ENCODE peak calls at places on chromosomes 13 and 19, in nine cellular contexts. D is ascending aorta, F is mesothelial cell of epicardium, P is dorsolateral prefrontal cortex, G is lung, O is ovary, Z is BJ, U is neural progenitor cell, J is fibroblast of lung. K is an unnamed sample.

GRCh38 chr19:8611890-8612806 is 1.6 kb upstream of the ADAMTS10 start:
- DNase-seq in D (peak; percentile 92), P (no peak), G (no peak), F (no peak), J (peak; percentile 39), O (peak; percentile 85), Z (peak; percentile 19), U (no peak), K (no peak)

GRCh38 chr19:38388310-38389100 is at the start of gene SPRED3:
- DNase-seq in P (peak; percentile 55), U (peak; percentile 91), G (no peak), F (peak; percentile 59), Z (no peak), O (peak; percentile 44), J (peak; percentile 70), D (no peak), K (no peak)

GRCh38 chr13:109730832-109731335 is 55.5 kb downstream of the IRS2 start:
- DNase-seq in O (no peak), F (no peak), U (no peak), J (no peak), P (no peak), Z (no peak), D (no peak), G (no peak), K (no peak)

GRCh38 chr19:47444388-47444821 is 25.1 kb upstream of the MEIS3 start:
- DNase-seq in F (peak; percentile 74), O (no peak), J (no peak), U (peak; percentile 80), D (no peak), G (no peak), Z (no peak), P (no peak), K (no peak)

GRCh38 chr13:36814465-36814864 is 4.6 kb upstream of the RFXAP start:
- DNase-seq in D (no peak), F (no peak), U (no peak), O (no peak), G (no peak), Z (no peak), J (no peak), P (no peak), K (no peak)

GRCh38 chr13:112774448-112774792 is 84.6 kb downstream of the ATP11A start:
- DNase-seq in P (no peak), G (no peak), Z (no peak), F (no peak), D (no peak), U (no peak), J (no peak), O (no peak), K (no peak)

GRCh38 chr13:50025446-50025845 is 10.2 kb downstream of the KCNRG start:
- DNase-seq in J (no peak), Z (no peak), O (no peak), P (no peak), D (no peak), U (no peak), G (no peak), F (no peak), K (no peak)

GRCh38 chr19:13033819-13034611 is 38.7 kb downstream of the NFIX start:
- DNase-seq in Z (no peak), G (peak; percentile 78), D (peak; percentile 87), U (peak; percentile 69), O (peak; percentile 83), F (no peak), P (peak; percentile 80), J (peak; percentile 59), K (no peak)

GRCh38 chr19:30345686-30346085 is 26.5 kb upstream of the ZNF536 start:
- DNase-seq in P (no peak), O (no peak), J (no peak), D (no peak), Z (no peak), F (no peak), G (no peak), U (no peak), K (no peak)

GRCh38 chr13:80083516-80084085 is 257.3 kb downstream of the SPRY2 start:
- DNase-seq in D (no peak), P (no peak), G (no peak), O (no peak), U (no peak), Z (no peak), F (no peak), J (no peak), K (no peak)

GRCh38 chr13:33525759-33526158 is 240.2 kb upstream of the STARD13 start:
- DNase-seq in F (no peak), U (no peak), D (no peak), O (no peak), Z (no peak), G (no peak), J (no peak), P (no peak), K (no peak)

GRCh38 chr19:34734601-34735103 is 609 bp downstream of the ZNF181 start:
- DNase-seq in P (no peak), O (no peak), G (no peak), U (peak; percentile 7), D (no peak), J (no peak), F (no peak), Z (no peak), K (no peak)

GRCh38 chr19:6402834-6403608 is 10.1 kb upstream of the GTF2F1 start:
- DNase-seq in D (no peak), G (no peak), P (peak; percentile 87), O (no peak), U (peak; percentile 23), J (peak; percentile 64), Z (peak; percentile 20), F (no peak), K (no peak)

DNA sequence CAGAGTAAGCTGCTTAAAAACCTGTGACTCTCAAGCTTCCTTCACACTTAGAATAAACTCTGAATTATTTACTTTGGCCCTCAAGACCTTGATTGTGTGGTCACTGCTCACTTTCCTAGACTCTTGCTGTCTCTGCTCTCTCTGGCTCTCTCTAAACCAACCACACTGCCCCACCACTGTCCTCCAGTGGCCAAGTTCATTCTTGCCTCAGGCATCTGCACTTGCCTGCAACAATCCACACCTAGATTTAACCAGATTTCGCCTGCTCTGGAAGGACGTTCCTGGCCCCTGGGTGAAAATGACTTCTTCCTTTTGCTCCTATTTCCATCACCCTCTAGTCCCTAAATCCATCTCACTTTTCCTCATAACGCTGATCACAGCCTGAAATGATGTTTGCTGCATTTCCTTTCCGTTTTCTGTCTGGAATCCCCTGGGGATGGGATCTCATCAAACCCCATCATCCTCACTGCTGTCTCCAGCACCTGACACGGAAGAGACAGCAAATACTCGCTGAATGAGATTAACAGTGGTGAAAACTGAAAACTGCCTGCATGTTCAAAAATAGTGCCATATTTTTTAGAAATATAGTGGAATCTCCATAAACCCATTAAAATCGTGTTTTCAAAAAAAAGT is 232.6 kb downstream of the UQCRFS1 start:
- DNase-seq in D (peak; percentile 33), J (no peak), G (no peak), F (no peak), O (no peak), Z (no peak), P (no peak), U (no peak), K (no peak)
- TF ChIP-seq CTCF in D (no peak), J (peak; percentile 23), G (no peak), F (no peak), O (no peak), Z (peak; percentile 89), P (no peak), U (peak; percentile 12), K (peak; percentile 39)

GRCh38 chr19:49432141-49433073 is 7.2 kb downstream of the GFY start:
- DNase-seq in U (peak; percentile 75), O (no peak), F (no peak), P (no peak), D (no peak), G (no peak), J (no peak), Z (no peak), K (no peak)
- TF ChIP-seq CTCF in U (no peak), O (no peak), F (no peak), P (no peak), D (no peak), G (no peak), J (no peak), Z (no peak), K (no peak)

GRCh38 chr19:40600086-40600917 is 867 bp upstream of the LTBP4 start:
- DNase-seq in P (no peak), J (no peak), Z (no peak), O (peak; percentile 63), F (no peak), U (peak; percentile 23), D (peak; percentile 79), G (no peak), K (no peak)
- TF ChIP-seq CTCF in P (peak; percentile 2), J (no peak), Z (no peak), O (no peak), F (no peak), U (no peak), D (no peak), G (no peak), K (no peak)

GRCh38 chr19:2186071-2186846 is 22.5 kb downstream of the DOT1L start:
- DNase-seq in U (peak; percentile 39), P (peak; percentile 53), O (peak; percentile 80), D (peak; percentile 95), J (peak; percentile 96), G (peak; percentile 79), Z (peak; percentile 98), F (peak; percentile 73), K (no peak)
- TF ChIP-seq CTCF in U (no peak), P (no peak), O (no peak), D (no peak), J (no peak), G (no peak), Z (no peak), F (no peak), K (no peak)

GRCh38 chr19:3595521-3596061 is 10.3 kb downstream of the GIPC3 start:
- DNase-seq in G (no peak), O (no peak), P (no peak), J (no peak), F (no peak), Z (no peak), U (no peak), D (no peak), K (no peak)

GRCh38 chr19:3601021-3601420 is 5.7 kb downstream of the TBXA2R start:
- DNase-seq in O (no peak), J (no peak), Z (no peak), G (no peak), F (no peak), U (no peak), D (no peak), P (no peak), K (no peak)

GRCh38 chr19:3604227-3604986 is 2.3 kb downstream of the TBXA2R start:
- DNase-seq in G (no peak), J (no peak), U (no peak), Z (no peak), O (peak; percentile 24), D (peak; percentile 89), F (no peak), P (no peak), K (no peak)

GRCh38 chr19:3603121-3603841 is 3.4 kb downstream of the TBXA2R start:
- DNase-seq in O (peak; percentile 26), J (no peak), U (no peak), F (no peak), Z (no peak), P (no peak), D (peak; percentile 87), G (no peak), K (no peak)

GRCh38 chr19:3599776-3600183 is 6.9 kb downstream of the TBXA2R start:
- DNase-seq in J (no peak), P (no peak), Z (no peak), U (peak; percentile 42), G (no peak), O (no peak), F (no peak), D (no peak), K (no peak)
- TF ChIP-seq CTCF in J (no peak), P (no peak), Z (peak; percentile 16), U (peak; percentile 36), G (no peak), O (no peak), F (no peak), D (no peak), K (peak; percentile 54)

GRCh38 chr19:48784527-48784926 is 26.3 kb downstream of the BCAT2 start:
- DNase-seq in P (no peak), J (peak; percentile 37), F (no peak), Z (no peak), G (no peak), O (no peak), D (no peak), U (no peak), K (no peak)
- TF ChIP-seq CTCF in P (no peak), J (peak; percentile 29), F (no peak), Z (no peak), G (no peak), O (no peak), D (no peak), U (no peak), K (no peak)